ENCODE peak calls at places on chromosomes 5 and 9, in four cellular contexts. X, V, L and I are unnamed samples.
A peak's percentile ranks its signal among the peaks of the same experiment; 100 is the strongest.

GRCh38 chr5:27241564-27242257 is 203.3 kb upstream of the CDH9 start:
- DNase-seq in X (no peak), V (peak; percentile 97), L (no peak), I (peak; percentile 46)

GRCh38 chr9:68489636-68490035 is 51.0 kb downstream of the TMEM252 start:
- DNase-seq in X (no peak), V (no peak), L (no peak), I (no peak)

GRCh38 chr9:107137495-107138202 is 145.4 kb upstream of the RAD23B start:
- DNase-seq in X (no peak), V (peak; percentile 65), L (no peak), I (no peak)

GRCh38 chr5:86861514-86861913 is 243.8 kb downstream of the COX7C start:
- DNase-seq in X (no peak), V (no peak), L (no peak), I (no peak)

GRCh38 chr5:23352437-23352836 is 155.0 kb upstream of the PRDM9 start:
- DNase-seq in X (no peak), V (no peak), L (no peak), I (no peak)

GRCh38 chr9:28136113-28136512 is 562.8 kb upstream of the C9orf72 start:
- DNase-seq in X (no peak), V (no peak), L (no peak), I (no peak)

GRCh38 chr5:82817897-82818676 is 259.1 kb downstream of the TMEM167A start:
- DNase-seq in X (no peak), V (no peak), L (no peak), I (no peak)

GRCh38 chr9:112852741-112853505 is 37.8 kb downstream of the SLC46A2 start:
- DNase-seq in X (peak; percentile 77), V (no peak), L (no peak), I (no peak)

GRCh38 chr9:134165357-134166315 is 1.3 kb upstream of the RNU6ATAC start:
- DNase-seq in X (no peak), V (peak; percentile 50), L (peak; percentile 81), I (no peak)

GRCh38 chr9:91817493-91818225 is 132.4 kb downstream of the ROR2 start:
- DNase-seq in X (no peak), V (peak; percentile 94), L (peak; percentile 67), I (peak; percentile 96)

GRCh38 chr9:89122944-89123343 is 55.7 kb downstream of the SHC3 start:
- DNase-seq in X (no peak), V (peak; percentile 73), L (no peak), I (peak; percentile 89)

GRCh38 chr5:96157077-96157780 is 195.6 kb upstream of the ELL2 start:
- DNase-seq in X (no peak), V (no peak), L (no peak), I (no peak)

GRCh38 chr9:107707419-107707837 is 217.9 kb upstream of the KLF4 start:
- DNase-seq in X (no peak), V (peak; percentile 96), L (peak; percentile 55), I (peak; percentile 72)

GRCh38 chr9:4193391-4193790 is 106.5 kb downstream of the GLIS3 start:
- DNase-seq in X (no peak), V (no peak), L (no peak), I (no peak)

GRCh38 chr5:113757508-113757907 is 244.0 kb downstream of the YTHDC2 start:
- DNase-seq in X (no peak), V (no peak), L (no peak), I (no peak)

GRCh38 chr9:133509179-133510083 is 15.3 kb downstream of the MYMK start:
- DNase-seq in X (no peak), V (no peak), L (no peak), I (no peak)

GRCh38 chr5:35415305-35415704 is 185.0 kb upstream of the PRLR start:
- DNase-seq in X (no peak), V (no peak), L (no peak), I (no peak)

GRCh38 chr5:142587354-142587965 is 98.4 kb downstream of the FGF1 start:
- DNase-seq in X (peak; percentile 29), V (peak; percentile 49), L (no peak), I (no peak)
- TF ChIP-seq CTCF in X (no peak), V (peak; percentile 61), L (no peak), I (peak; percentile 59)

GRCh38 chr5:130136300-130136699 is 232.0 kb downstream of the CHSY3 start:
- DNase-seq in X (no peak), V (peak; percentile 72), L (no peak), I (no peak)

GRCh38 chr5:130138406-130139060 is 234.3 kb downstream of the CHSY3 start:
- DNase-seq in X (no peak), V (peak; percentile 69), L (no peak), I (no peak)

GRCh38 chr5:130141689-130142320 is 237.5 kb downstream of the CHSY3 start:
- DNase-seq in X (no peak), V (peak; percentile 55), L (peak; percentile 54), I (no peak)
- TF ChIP-seq CTCF in X (no peak), V (peak; percentile 78), L (no peak), I (peak; percentile 83)

GRCh38 chr9:104747245-104747564 is 278 bp upstream of the NIPSNAP3A start:
- DNase-seq in X (no peak), V (no peak), L (no peak), I (no peak)

GRCh38 chr9:104748359-104749031 is 1.0 kb downstream of the NIPSNAP3A start:
- DNase-seq in X (no peak), V (peak; percentile 48), L (no peak), I (no peak)

GRCh38 chr9:104746798-104747197 is 685 bp upstream of the NIPSNAP3A start:
- DNase-seq in X (no peak), V (no peak), L (no peak), I (no peak)

GRCh38 chr9:104746285-104746684 is 1.2 kb upstream of the NIPSNAP3A start:
- DNase-seq in X (no peak), V (no peak), L (no peak), I (no peak)

GRCh38 chr9:104747565-104748358 is at the start of gene NIPSNAP3A:
- DNase-seq in X (peak; percentile 97), V (peak; percentile 64), L (peak; percentile 93), I (no peak)
- TF ChIP-seq CTCF in X (no peak), V (no peak), L (no peak), I (no peak)

GRCh38 chr5:160119905-160120266 is 636 bp upstream of the PWWP2A start:
- DNase-seq in X (no peak), V (no peak), L (no peak), I (no peak)
- TF ChIP-seq CTCF in X (no peak), V (peak; percentile 49), L (peak; percentile 25), I (peak; percentile 2)

DNA sequence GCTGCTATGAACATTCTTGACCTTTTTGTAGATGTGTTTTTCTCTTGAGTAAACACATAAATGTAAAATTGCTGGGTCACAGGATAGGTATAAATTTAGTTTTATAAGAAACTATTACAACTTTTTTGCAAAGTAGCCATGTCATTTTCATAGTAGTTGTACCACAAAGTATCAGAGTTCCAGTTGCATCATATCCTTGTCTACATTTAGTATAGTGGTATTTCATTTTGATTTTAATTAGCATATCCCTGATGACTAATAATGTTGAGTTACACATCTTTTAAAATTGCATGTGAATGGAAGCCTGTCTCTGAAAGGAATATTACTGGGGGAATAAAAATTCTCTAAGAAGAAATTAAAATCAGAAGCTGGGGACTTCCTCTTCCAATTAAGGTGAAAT is 85.4 kb downstream of the TMEM161B start:
- DNase-seq in X (no peak), V (no peak), L (no peak), I (no peak)
- TF ChIP-seq CTCF in X (no peak), V (no peak), L (no peak), I (no peak)

GRCh38 chr5:171309526-171310333 is 682 bp downstream of the TLX3 start:
- DNase-seq in X (peak; percentile 77), V (no peak), L (no peak), I (no peak)
- TF ChIP-seq CTCF in X (no peak), V (peak; percentile 10), L (no peak), I (peak; percentile 7)

DNA sequence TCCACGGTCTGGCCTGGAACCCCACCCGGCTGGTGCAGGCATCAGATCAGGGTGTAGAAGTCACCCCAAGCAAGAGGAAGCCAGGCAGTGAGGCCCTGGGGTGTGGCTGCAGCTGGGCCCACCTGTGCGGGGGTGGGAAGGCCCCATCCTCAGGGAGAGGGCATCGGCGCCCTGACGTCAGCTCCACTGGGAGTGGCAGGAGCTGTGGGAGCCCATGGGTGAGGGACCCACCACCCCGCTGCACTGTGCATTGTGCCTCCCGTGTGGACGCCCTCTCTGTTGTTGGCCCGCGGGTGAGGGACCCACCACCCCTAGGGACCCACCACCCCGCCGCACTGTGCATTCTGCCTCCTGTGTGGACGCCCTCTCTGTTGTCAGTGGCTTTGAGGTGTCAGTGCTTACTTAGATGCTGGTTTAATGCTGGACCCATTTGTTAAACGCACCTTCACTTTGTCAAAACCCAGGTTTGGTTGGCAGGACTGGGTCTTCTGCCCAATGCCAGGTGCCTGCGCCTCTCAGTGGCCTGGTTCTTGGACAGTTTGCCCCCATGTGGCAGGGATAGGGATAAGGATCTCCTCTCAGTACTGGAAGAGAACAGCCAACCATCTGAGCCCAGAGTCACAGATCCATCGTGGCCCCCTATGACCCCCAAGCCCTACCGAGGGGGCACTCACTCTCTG is 6.9 kb upstream of the EXOC3 start:
- DNase-seq in X (peak; percentile 83), V (peak; percentile 39), L (peak; percentile 50), I (no peak)
- TF ChIP-seq CTCF in X (no peak), V (peak; percentile 51), L (no peak), I (peak; percentile 59)

DNA sequence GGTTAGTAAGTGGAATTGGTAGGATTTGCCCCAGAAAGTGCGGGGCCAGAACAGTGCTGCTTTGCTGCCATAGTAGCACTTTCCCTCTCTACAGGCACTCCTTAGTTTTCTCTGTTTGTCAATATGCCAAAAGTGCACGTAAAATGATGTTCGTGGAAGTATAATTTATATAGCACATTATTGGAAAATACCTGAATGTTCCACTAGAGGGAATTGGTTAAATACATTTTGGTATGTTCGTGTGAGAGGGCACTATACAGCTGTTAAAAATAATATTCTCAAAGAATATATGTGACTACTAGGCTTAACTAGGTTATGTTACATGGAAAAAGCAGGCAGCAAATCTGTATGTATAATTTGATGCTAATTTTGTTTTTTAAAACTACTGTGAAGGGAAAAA is 184.0 kb upstream of the GDNF start:
- DNase-seq in X (no peak), V (no peak), L (no peak), I (no peak)
- TF ChIP-seq CTCF in X (no peak), V (peak; percentile 24), L (peak; percentile 32), I (no peak)

GRCh38 chr9:121322037-121322736 is 47.9 kb downstream of the STOM start:
- DNase-seq in X (no peak), V (peak; percentile 98), L (no peak), I (peak; percentile 88)

GRCh38 chr9:121318631-121319393 is 50.9 kb downstream of the GSN start:
- DNase-seq in X (peak; percentile 85), V (no peak), L (peak; percentile 49), I (no peak)

GRCh38 chr9:121322737-121323448 is 47.2 kb downstream of the STOM start:
- DNase-seq in X (no peak), V (no peak), L (no peak), I (no peak)

GRCh38 chr9:121319394-121319780 is 50.7 kb downstream of the STOM start:
- DNase-seq in X (peak; percentile 80), V (no peak), L (peak; percentile 52), I (no peak)

DNA sequence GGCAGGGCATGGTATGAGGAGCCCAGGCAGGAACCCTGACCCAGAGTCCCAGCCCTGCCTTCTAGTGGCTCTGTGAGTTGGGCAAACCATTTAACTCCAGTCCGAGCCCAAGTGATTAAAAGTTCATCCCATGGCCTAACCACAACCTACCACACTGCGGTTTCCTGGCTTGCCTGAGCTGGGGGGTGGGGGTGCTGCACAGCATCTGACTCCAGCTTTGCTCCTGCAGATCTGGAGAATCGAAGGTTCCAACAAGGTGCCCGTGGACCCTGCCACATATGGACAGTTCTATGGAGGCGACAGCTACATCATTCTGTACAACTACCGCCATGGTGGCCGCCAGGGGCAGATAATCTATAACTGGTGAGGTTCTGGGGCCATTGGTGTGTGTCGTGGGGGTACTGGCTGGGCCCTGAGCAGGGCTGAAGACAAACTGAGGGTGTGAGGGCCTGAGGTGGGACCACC is 49.0 kb downstream of the STOM start:
- DNase-seq in X (peak; percentile 85), V (no peak), L (peak; percentile 51), I (no peak)
- TF ChIP-seq CTCF in X (no peak), V (no peak), L (no peak), I (no peak)